ENCODE peak calls at places on chromosome 9, in four cellular contexts. M, E, I and A are unnamed samples.
A peak's percentile ranks its signal among the peaks of the same experiment; 100 is the strongest.

GRCh38 chr9:118918180-118918579 is 451.1 kb downstream of the BRINP1 start:
- DNase-seq in M (no peak), E (no peak), I (no peak), A (no peak)

GRCh38 chr9:137460363-137461315 is 1.5 kb upstream of the NSMF start:
- DNase-seq in M (peak; percentile 50), E (no peak), I (peak; percentile 46), A (no peak)

GRCh38 chr9:134473353-134474057 is 147.2 kb downstream of the RXRA start:
- DNase-seq in M (no peak), E (no peak), I (no peak), A (no peak)

GRCh38 chr9:96852676-96853075 is 1.6 kb downstream of the ZNF782 start:
- DNase-seq in M (no peak), E (no peak), I (no peak), A (no peak)

GRCh38 chr9:88998911-88999310 is 7.6 kb downstream of the S1PR3 start:
- DNase-seq in M (peak; percentile 79), E (peak; percentile 65), I (peak; percentile 58), A (no peak)

GRCh38 chr9:109311731-109312130 is 9.1 kb downstream of the EPB41L4B start:
- DNase-seq in M (no peak), E (no peak), I (no peak), A (peak; percentile 43)

GRCh38 chr9:130718576-130718975 is 25.0 kb downstream of the EXOSC2 start:
- DNase-seq in M (no peak), E (no peak), I (no peak), A (no peak)

GRCh38 chr9:121692606-121693505 is 41.4 kb downstream of the DAB2IP start:
- DNase-seq in M (no peak), E (peak; percentile 38), I (no peak), A (no peak)

GRCh38 chr9:22469928-22470544 is 23.4 kb downstream of the DMRTA1 start:
- DNase-seq in M (no peak), E (peak; percentile 49), I (no peak), A (no peak)

GRCh38 chr9:135338546-135338945 is 141.0 kb upstream of the PPP1R26 start:
- DNase-seq in M (no peak), E (no peak), I (no peak), A (no peak)

GRCh38 chr9:111744363-111744762 is 50.4 kb downstream of the SHOC1 start:
- DNase-seq in M (no peak), E (no peak), I (no peak), A (no peak)
- TF ChIP-seq CTCF in M (no peak), E (no peak), I (no peak), A (no peak)

GRCh38 chr9:28166179-28166578 is 592.9 kb upstream of the C9orf72 start:
- DNase-seq in M (no peak), E (no peak), I (no peak), A (no peak)
- TF ChIP-seq CTCF in M (no peak), E (no peak), I (no peak), A (no peak)

DNA sequence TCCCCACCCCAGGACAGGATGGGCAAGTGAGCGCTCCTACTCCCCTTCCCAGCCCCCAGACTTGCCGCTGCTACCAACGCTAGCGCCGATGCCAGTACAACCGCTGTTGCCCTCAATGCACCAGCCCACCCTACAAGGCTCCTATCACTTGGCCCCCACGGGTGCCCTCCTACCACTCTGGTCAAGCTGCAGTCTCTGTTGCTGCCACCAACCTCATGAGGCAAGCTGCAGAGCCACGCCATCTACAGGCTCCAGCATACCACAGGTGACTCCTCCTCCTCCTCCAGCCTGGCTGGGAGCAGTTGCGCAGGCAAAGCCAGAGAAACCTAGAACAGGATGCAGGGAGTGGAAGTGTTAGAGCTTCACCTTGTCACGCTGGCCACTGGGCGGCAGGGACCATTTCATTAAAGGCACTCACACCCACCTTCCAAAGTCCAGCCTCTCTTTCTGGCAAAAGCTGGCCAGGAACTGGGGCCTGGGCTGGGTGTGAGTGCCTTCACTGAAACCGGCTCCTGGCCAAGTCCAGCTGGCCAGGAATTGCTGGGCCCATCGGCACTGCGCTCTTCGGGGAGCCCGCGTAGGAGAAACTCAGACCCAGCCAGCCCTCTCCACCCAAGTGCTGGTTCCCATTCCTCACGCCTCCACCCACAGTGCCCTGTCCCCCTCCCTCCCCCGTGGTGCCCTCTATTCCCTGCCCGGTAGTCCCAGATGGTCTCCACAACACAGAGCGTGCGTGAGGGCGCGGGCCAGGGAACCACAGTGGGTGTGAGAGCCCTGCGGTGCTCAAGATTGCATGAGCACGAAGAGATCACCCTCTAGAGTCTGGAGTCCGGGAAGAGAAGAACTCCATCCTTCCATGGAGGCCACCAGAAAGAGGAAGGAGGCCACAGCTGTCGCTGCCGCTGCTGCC is 1.6 kb upstream of the PCAT7 start:
- DNase-seq in M (no peak), E (peak; percentile 41), I (no peak), A (no peak)
- TF ChIP-seq CTCF in M (no peak), E (no peak), I (no peak), A (peak; percentile 1)

GRCh38 chr9:2065704-2066103 is 50.6 kb downstream of the SMARCA2 start:
- DNase-seq in M (no peak), E (no peak), I (no peak), A (no peak)

DNA sequence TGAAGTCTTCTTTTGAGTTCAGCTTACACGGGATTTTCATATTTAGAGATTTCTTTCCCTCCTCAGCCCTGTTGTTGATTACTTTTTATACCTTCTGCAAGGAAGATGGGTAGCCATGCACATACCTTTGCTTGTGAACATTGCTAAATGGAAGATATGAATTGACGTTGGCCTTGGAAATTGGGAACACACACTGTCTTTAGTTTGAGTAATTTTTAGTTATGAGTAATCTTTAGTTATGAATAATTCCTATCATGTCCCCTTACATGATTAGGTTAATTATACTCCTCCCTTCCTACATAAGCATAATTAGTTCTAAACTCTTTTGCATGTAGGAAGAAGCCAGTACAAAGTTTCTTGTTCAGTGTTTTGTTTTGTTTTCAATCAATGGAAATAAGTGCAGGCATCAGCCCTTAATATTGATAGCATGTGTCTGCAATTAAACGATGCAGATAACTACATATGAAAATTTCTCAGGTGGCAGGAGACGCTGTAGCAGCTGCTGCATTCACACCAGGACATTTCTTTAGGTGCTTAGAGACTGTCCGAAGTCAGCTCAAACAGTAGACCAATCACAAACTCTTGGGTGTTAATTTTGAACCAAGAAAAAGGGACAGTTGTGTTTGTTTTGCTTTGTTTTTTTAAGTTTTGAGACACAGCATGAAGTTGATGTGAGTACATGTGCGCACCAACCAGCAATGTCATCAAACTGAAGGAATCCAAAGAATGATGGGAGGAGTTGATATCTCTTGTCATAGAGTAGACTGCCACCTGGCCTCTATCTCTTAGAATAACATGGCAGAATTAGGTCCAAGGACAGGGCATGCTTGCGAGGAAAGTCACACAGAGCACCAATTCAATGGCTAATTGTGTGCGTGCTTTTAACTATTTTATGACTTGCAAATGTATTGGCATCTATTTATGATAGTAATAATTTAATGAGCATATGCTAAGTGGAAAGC is 51.4 kb downstream of the SMARCA2 start:
- DNase-seq in M (no peak), E (peak; percentile 24), I (no peak), A (no peak)
- TF ChIP-seq CTCF in M (peak; percentile 30), E (peak; percentile 5), I (no peak), A (no peak)

GRCh38 chr9:128414461-128414860 is 6.2 kb upstream of the CERCAM start:
- DNase-seq in M (no peak), E (peak; percentile 55), I (no peak), A (no peak)
- TF ChIP-seq CTCF in M (no peak), E (peak; percentile 24), I (no peak), A (no peak)

GRCh38 chr9:8486095-8486494 is 686.5 kb upstream of the DMAC1 start:
- DNase-seq in M (peak; percentile 50), E (peak; percentile 13), I (no peak), A (no peak)
- TF ChIP-seq CTCF in M (no peak), E (no peak), I (no peak), A (no peak)

GRCh38 chr9:33498387-33498786 is 24.7 kb upstream of the NOL6 start:
- DNase-seq in M (no peak), E (no peak), I (no peak), A (no peak)
- TF ChIP-seq CTCF in M (peak; percentile 8), E (peak; percentile 36), I (no peak), A (peak; percentile 19)

GRCh38 chr9:15403155-15403554 is 19.5 kb upstream of the SNAPC3 start:
- DNase-seq in M (no peak), E (peak; percentile 69), I (no peak), A (no peak)
- TF ChIP-seq CTCF in M (no peak), E (peak; percentile 37), I (no peak), A (no peak)